ENCODE peak calls at places on chromosomes 3 and 15, in four cellular contexts. One of them, this sample, is unnamed.

GRCh38 chr3:5197470-5198312 is 10.2 kb downstream of the EDEM1 start:
- DNase-seq in A549: no peak
- DNase-seq in GM12878: peak; percentile 83
- DNase-seq in K562: peak; percentile 55
- DNase-seq in this sample: no peak

GRCh38 chr15:67135494-67135893 is 70.1 kb downstream of the SMAD3 start:
- DNase-seq in A549: peak; percentile 90
- DNase-seq in GM12878: no peak
- DNase-seq in K562: no peak
- DNase-seq in this sample: peak; percentile 71

GRCh38 chr15:45399381-45400212 is 21.3 kb upstream of the GATM start:
- DNase-seq in A549: peak; percentile 67
- DNase-seq in GM12878: no peak
- DNase-seq in K562: peak; percentile 53
- DNase-seq in this sample: peak; percentile 65

GRCh38 chr3:12891985-12892839 is 50.8 kb upstream of the RPL32 start:
- DNase-seq in A549: peak; percentile 55
- DNase-seq in GM12878: no peak
- DNase-seq in K562: peak; percentile 81
- DNase-seq in this sample: peak; percentile 51

GRCh38 chr3:90040554-90040953 is 933.1 kb downstream of the EPHA3 start:
- DNase-seq in A549: no peak
- DNase-seq in GM12878: no peak
- DNase-seq in K562: no peak
- DNase-seq in this sample: no peak

GRCh38 chr15:43828061-43828657 is 1.4 kb downstream of the WDR76 start:
- DNase-seq in A549: no peak
- DNase-seq in GM12878: no peak
- DNase-seq in K562: peak; percentile 29
- DNase-seq in this sample: no peak

GRCh38 chr3:101255441-101255840 is 64.9 kb downstream of the IMPG2 start:
- DNase-seq in A549: no peak
- DNase-seq in GM12878: no peak
- DNase-seq in K562: no peak
- DNase-seq in this sample: no peak

GRCh38 chr3:183654727-183655126 is 19.3 kb downstream of the KLHL24 start:
- DNase-seq in A549: no peak
- DNase-seq in GM12878: no peak
- DNase-seq in K562: no peak
- DNase-seq in this sample: no peak

GRCh38 chr3:111373861-111374260 is 168.1 kb upstream of the CD96 start:
- DNase-seq in A549: no peak
- DNase-seq in GM12878: no peak
- DNase-seq in K562: no peak
- DNase-seq in this sample: no peak

GRCh38 chr15:60480888-60481287 is 1.9 kb upstream of the ICE2 start:
- DNase-seq in A549: no peak
- DNase-seq in GM12878: no peak
- DNase-seq in K562: no peak
- DNase-seq in this sample: no peak

GRCh38 chr3:22319446-22319845 is 568.4 kb upstream of the ZNF385D start:
- DNase-seq in A549: no peak
- DNase-seq in GM12878: no peak
- DNase-seq in K562: no peak
- DNase-seq in this sample: no peak

GRCh38 chr15:44790215-44790614 is 53.9 kb downstream of the TRIM69 start:
- DNase-seq in A549: no peak
- DNase-seq in GM12878: no peak
- DNase-seq in K562: no peak
- DNase-seq in this sample: no peak

GRCh38 chr15:50084932-50085331 is 34.1 kb downstream of the ATP8B4 start:
- DNase-seq in A549: no peak
- DNase-seq in GM12878: no peak
- DNase-seq in K562: peak; percentile 11
- DNase-seq in this sample: no peak

GRCh38 chr3:196298521-196298920 is 11.0 kb upstream of the PCYT1A start:
- DNase-seq in A549: no peak
- DNase-seq in GM12878: no peak
- DNase-seq in K562: no peak
- DNase-seq in this sample: no peak

GRCh38 chr3:158668506-158668905 is 3.9 kb downstream of the LXN start:
- DNase-seq in A549: no peak
- DNase-seq in GM12878: no peak
- DNase-seq in K562: no peak
- DNase-seq in this sample: no peak

GRCh38 chr3:35224571-35225280 is 414.6 kb upstream of the ARPP21 start:
- DNase-seq in A549: no peak
- DNase-seq in GM12878: no peak
- DNase-seq in K562: no peak
- DNase-seq in this sample: no peak

GRCh38 chr3:171874251-171874679 is 31.1 kb downstream of the TMEM212 start:
- DNase-seq in A549: peak; percentile 64
- DNase-seq in GM12878: no peak
- DNase-seq in K562: no peak
- DNase-seq in this sample: peak; percentile 5

GRCh38 chr3:184752361-184752760 is 40.5 kb upstream of the MAGEF1 start:
- DNase-seq in A549: no peak
- DNase-seq in GM12878: no peak
- DNase-seq in K562: no peak
- DNase-seq in this sample: no peak

GRCh38 chr3:55541456-55541855 is 54.4 kb upstream of the WNT5A start:
- DNase-seq in A549: no peak
- DNase-seq in GM12878: no peak
- DNase-seq in K562: no peak
- DNase-seq in this sample: no peak

GRCh38 chr3:170414202-170414663 is 4.4 kb upstream of the CLDN11 start:
- DNase-seq in A549: peak; percentile 63
- DNase-seq in GM12878: peak; percentile 13
- DNase-seq in K562: peak; percentile 75
- DNase-seq in this sample: peak; percentile 52

GRCh38 chr15:48652510-48653076 is 7.1 kb upstream of the FBN1 start:
- DNase-seq in A549: no peak
- DNase-seq in GM12878: no peak
- DNase-seq in K562: no peak
- DNase-seq in this sample: no peak

GRCh38 chr3:42763023-42763422 is 10.0 kb downstream of the CCDC13 start:
- DNase-seq in A549: no peak
- DNase-seq in GM12878: no peak
- DNase-seq in K562: no peak
- DNase-seq in this sample: no peak

GRCh38 chr15:70867911-70868467 is 14.0 kb upstream of the LARP6 start:
- DNase-seq in A549: no peak
- DNase-seq in GM12878: no peak
- DNase-seq in K562: no peak
- DNase-seq in this sample: no peak

GRCh38 chr3:47250309-47251060 is 32.1 kb downstream of the KIF9 start:
- DNase-seq in A549: peak; percentile 41
- DNase-seq in GM12878: no peak
- DNase-seq in K562: peak; percentile 86
- DNase-seq in this sample: peak; percentile 60

GRCh38 chr15:35307676-35308075 is 222.6 kb upstream of the NANOGP8 start:
- DNase-seq in A549: no peak
- DNase-seq in GM12878: no peak
- DNase-seq in K562: no peak
- DNase-seq in this sample: no peak

GRCh38 chr15:35311607-35312006 is 226.5 kb upstream of the NANOGP8 start:
- DNase-seq in A549: no peak
- DNase-seq in GM12878: no peak
- DNase-seq in K562: no peak
- DNase-seq in this sample: no peak

GRCh38 chr15:35308802-35309201 is 223.7 kb upstream of the NANOGP8 start:
- DNase-seq in A549: peak; percentile 53
- DNase-seq in GM12878: no peak
- DNase-seq in K562: no peak
- DNase-seq in this sample: no peak

GRCh38 chr15:35312355-35312754 is 227.3 kb upstream of the NANOGP8 start:
- DNase-seq in A549: no peak
- DNase-seq in GM12878: no peak
- DNase-seq in K562: no peak
- DNase-seq in this sample: no peak

GRCh38 chr15:35309886-35310285 is 224.8 kb upstream of the NANOGP8 start:
- DNase-seq in A549: no peak
- DNase-seq in GM12878: no peak
- DNase-seq in K562: no peak
- DNase-seq in this sample: no peak
- TF ChIP-seq CHD4 in A549: no peak
- TF ChIP-seq CHD4 in GM12878: no peak
- TF ChIP-seq CHD4 in K562: no peak
- TF ChIP-seq CHD4 in this sample: no peak

GRCh38 chr15:54277834-54278233 is 299.6 kb downstream of the UNC13C start:
- DNase-seq in A549: no peak
- DNase-seq in GM12878: no peak
- DNase-seq in K562: no peak
- DNase-seq in this sample: no peak

GRCh38 chr15:54273928-54274327 is 295.7 kb downstream of the UNC13C start:
- DNase-seq in A549: peak; percentile 9
- DNase-seq in GM12878: no peak
- DNase-seq in K562: peak; percentile 0
- DNase-seq in this sample: no peak
- TF ChIP-seq CHD4 in A549: no peak
- TF ChIP-seq CHD4 in GM12878: no peak
- TF ChIP-seq CHD4 in K562: no peak
- TF ChIP-seq CHD4 in this sample: no peak

GRCh38 chr3:187739125-187739560 is 6.1 kb downstream of the BCL6 start:
- DNase-seq in A549: no peak
- DNase-seq in GM12878: no peak
- DNase-seq in K562: no peak
- DNase-seq in this sample: no peak
- TF ChIP-seq CHD4 in A549: no peak
- TF ChIP-seq CHD4 in GM12878: no peak
- TF ChIP-seq CHD4 in K562: no peak
- TF ChIP-seq CHD4 in this sample: no peak

DNA sequence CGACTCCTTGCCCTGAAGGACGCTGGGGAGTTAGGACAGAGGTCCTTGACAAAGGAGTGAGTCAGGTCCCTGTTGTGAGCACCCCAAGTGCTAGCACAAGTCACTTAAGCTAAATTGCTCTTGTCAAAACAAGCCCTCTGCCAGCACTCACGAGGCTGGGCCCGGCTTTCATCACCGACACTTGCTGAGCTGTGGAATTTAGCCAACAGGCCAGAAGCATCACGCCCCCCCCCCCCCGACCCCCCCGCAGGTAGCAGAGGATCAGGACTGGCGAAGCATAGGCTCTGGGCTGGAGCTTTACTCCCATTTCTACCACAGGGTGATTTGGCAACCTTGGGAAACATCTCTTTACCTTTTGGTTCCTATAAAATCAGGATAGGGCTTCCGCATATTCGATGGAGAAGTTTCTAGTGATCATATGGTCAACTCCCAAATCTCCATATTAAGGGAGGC is 75.3 kb downstream of the ADCY5 start:
- DNase-seq in A549: no peak
- DNase-seq in GM12878: no peak
- DNase-seq in K562: no peak
- DNase-seq in this sample: no peak
- TF ChIP-seq CHD4 in A549: no peak
- TF ChIP-seq CHD4 in GM12878: no peak
- TF ChIP-seq CHD4 in K562: no peak
- TF ChIP-seq CHD4 in this sample: no peak

GRCh38 chr3:128360243-128360642 is 106.4 kb downstream of the DNAJB8 start:
- DNase-seq in A549: no peak
- DNase-seq in GM12878: no peak
- DNase-seq in K562: no peak
- DNase-seq in this sample: peak; percentile 33
- TF ChIP-seq CHD4 in A549: no peak
- TF ChIP-seq CHD4 in GM12878: no peak
- TF ChIP-seq CHD4 in K562: no peak
- TF ChIP-seq CHD4 in this sample: no peak

DNA sequence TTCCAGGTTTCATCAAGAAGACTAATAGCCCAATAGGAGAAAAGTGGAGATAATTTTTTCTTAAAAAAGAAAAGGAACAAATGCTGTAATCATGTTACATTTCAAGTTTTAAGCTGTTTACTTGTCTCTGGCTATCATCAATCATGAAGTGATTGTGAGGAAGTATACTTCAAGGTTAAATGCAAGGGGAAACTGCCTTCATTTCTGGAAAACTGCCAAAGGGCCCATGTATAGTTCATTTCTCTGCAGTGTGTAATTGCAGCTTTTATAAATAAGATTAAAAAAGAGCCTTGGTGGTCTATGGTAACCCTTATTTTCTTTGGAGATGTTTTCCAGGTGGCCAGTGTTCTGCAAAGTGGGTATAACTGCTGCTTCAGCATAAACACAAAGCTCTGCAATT is 101.9 kb downstream of the GRM7 start:
- DNase-seq in A549: no peak
- DNase-seq in GM12878: no peak
- DNase-seq in K562: no peak
- DNase-seq in this sample: no peak
- TF ChIP-seq CHD4 in A549: no peak
- TF ChIP-seq CHD4 in GM12878: no peak
- TF ChIP-seq CHD4 in K562: no peak
- TF ChIP-seq CHD4 in this sample: no peak

GRCh38 chr15:82960766-82961165 is 8.2 kb upstream of the HOMER2 start:
- DNase-seq in A549: no peak
- DNase-seq in GM12878: no peak
- DNase-seq in K562: no peak
- DNase-seq in this sample: no peak

GRCh38 chr15:82959423-82959822 is 6.9 kb upstream of the HOMER2 start:
- DNase-seq in A549: no peak
- DNase-seq in GM12878: no peak
- DNase-seq in K562: no peak
- DNase-seq in this sample: no peak

GRCh38 chr15:82963356-82964341 is 11.1 kb upstream of the HOMER2 start:
- DNase-seq in A549: no peak
- DNase-seq in GM12878: no peak
- DNase-seq in K562: no peak
- DNase-seq in this sample: no peak

DNA sequence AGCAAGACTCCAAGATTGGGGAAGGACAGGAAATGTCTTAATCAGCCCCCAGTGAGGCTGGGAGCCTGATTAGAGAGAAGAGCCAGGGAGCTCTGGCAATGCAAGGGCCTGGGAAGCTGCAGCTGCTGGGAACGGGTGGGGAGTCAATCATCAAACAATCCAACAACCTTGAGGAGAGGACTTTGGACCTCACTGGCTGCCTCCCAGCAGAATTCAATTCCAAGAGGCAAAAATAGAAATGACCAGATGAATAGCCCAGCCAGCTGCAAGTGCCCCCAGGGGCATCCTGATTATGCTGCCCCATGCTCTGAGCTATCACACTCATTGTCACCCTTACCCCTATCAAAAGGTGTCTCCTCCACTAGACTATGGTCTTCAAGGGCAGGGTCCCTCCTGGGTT is 6.1 kb upstream of the HOMER2 start:
- DNase-seq in A549: no peak
- DNase-seq in GM12878: no peak
- DNase-seq in K562: no peak
- DNase-seq in this sample: peak; percentile 24
- TF ChIP-seq CHD4 in A549: no peak
- TF ChIP-seq CHD4 in GM12878: no peak
- TF ChIP-seq CHD4 in K562: no peak
- TF ChIP-seq CHD4 in this sample: no peak

GRCh38 chr3:189967254-189967865 is 153.3 kb downstream of the P3H2 start:
- DNase-seq in A549: peak; percentile 55
- DNase-seq in GM12878: no peak
- DNase-seq in K562: peak; percentile 47
- DNase-seq in this sample: peak; percentile 48
- TF ChIP-seq CHD4 in A549: no peak
- TF ChIP-seq CHD4 in GM12878: no peak
- TF ChIP-seq CHD4 in K562: no peak
- TF ChIP-seq CHD4 in this sample: no peak

GRCh38 chr3:15280853-15281532 is 51.4 kb downstream of the SH3BP5 start:
- DNase-seq in A549: no peak
- DNase-seq in GM12878: no peak
- DNase-seq in K562: no peak
- DNase-seq in this sample: peak; percentile 21
- TF ChIP-seq CHD4 in A549: no peak
- TF ChIP-seq CHD4 in GM12878: no peak
- TF ChIP-seq CHD4 in K562: no peak
- TF ChIP-seq CHD4 in this sample: no peak

This sample was measured in HepG2.